ENCODE peak calls at places on chromosomes 6 and 20, in nine cellular contexts. One of them, this sample, is unnamed.

GRCh38 chr6:53310751-53311585 is 37.8 kb downstream of the ELOVL5 start:
- DNase-seq in activated CD4-positive, alpha-beta T cell treated with anti-CD3 and anti-CD28 coated beads, Interleukin-2, amount 10 ng/mL, durations not matched to agents 7 days and 5 days: no peak
- DNase-seq in DMS153: no peak
- DNase-seq in glomerular endothelial cell: no peak
- DNase-seq in GM23338: no peak
- DNase-seq in IMR-90: no peak
- DNase-seq in right cardiac atrium: no peak
- DNase-seq in stimulated activated CD4-positive, alpha-beta T cell treated with anti-CD3 and anti-CD28 coated beads, Interleukin-4, amount 100 ng/mL, for 48 hours: no peak
- DNase-seq in activated CD4-positive, CD25-positive, alpha-beta regulatory T cell: no peak
- DNase-seq in this sample: no peak

GRCh38 chr20:53448875-53449274 is 144.8 kb downstream of the ZNF217 start:
- DNase-seq in activated CD4-positive, alpha-beta T cell treated with anti-CD3 and anti-CD28 coated beads, Interleukin-2, amount 10 ng/mL, durations not matched to agents 7 days and 5 days: no peak
- DNase-seq in DMS153: no peak
- DNase-seq in glomerular endothelial cell: no peak
- DNase-seq in GM23338: no peak
- DNase-seq in IMR-90: no peak
- DNase-seq in right cardiac atrium: no peak
- DNase-seq in stimulated activated CD4-positive, alpha-beta T cell treated with anti-CD3 and anti-CD28 coated beads, Interleukin-4, amount 100 ng/mL, for 48 hours: no peak
- DNase-seq in activated CD4-positive, CD25-positive, alpha-beta regulatory T cell: no peak
- DNase-seq in this sample: no peak

GRCh38 chr6:110351546-110351945 is 6.6 kb downstream of the METTL24 start:
- DNase-seq in activated CD4-positive, alpha-beta T cell treated with anti-CD3 and anti-CD28 coated beads, Interleukin-2, amount 10 ng/mL, durations not matched to agents 7 days and 5 days: no peak
- DNase-seq in DMS153: no peak
- DNase-seq in glomerular endothelial cell: no peak
- DNase-seq in GM23338: peak
- DNase-seq in IMR-90: no peak
- DNase-seq in right cardiac atrium: no peak
- DNase-seq in stimulated activated CD4-positive, alpha-beta T cell treated with anti-CD3 and anti-CD28 coated beads, Interleukin-4, amount 100 ng/mL, for 48 hours: no peak
- DNase-seq in activated CD4-positive, CD25-positive, alpha-beta regulatory T cell: no peak
- DNase-seq in this sample: no peak

GRCh38 chr6:7283676-7284075 is 29.3 kb downstream of the SSR1 start:
- DNase-seq in activated CD4-positive, alpha-beta T cell treated with anti-CD3 and anti-CD28 coated beads, Interleukin-2, amount 10 ng/mL, durations not matched to agents 7 days and 5 days: no peak
- DNase-seq in DMS153: no peak
- DNase-seq in glomerular endothelial cell: no peak
- DNase-seq in GM23338: no peak
- DNase-seq in IMR-90: no peak
- DNase-seq in right cardiac atrium: no peak
- DNase-seq in stimulated activated CD4-positive, alpha-beta T cell treated with anti-CD3 and anti-CD28 coated beads, Interleukin-4, amount 100 ng/mL, for 48 hours: no peak
- DNase-seq in activated CD4-positive, CD25-positive, alpha-beta regulatory T cell: no peak
- DNase-seq in this sample: no peak

GRCh38 chr6:148192310-148192709 is 150.3 kb upstream of the SASH1 start:
- DNase-seq in activated CD4-positive, alpha-beta T cell treated with anti-CD3 and anti-CD28 coated beads, Interleukin-2, amount 10 ng/mL, durations not matched to agents 7 days and 5 days: no peak
- DNase-seq in DMS153: no peak
- DNase-seq in glomerular endothelial cell: no peak
- DNase-seq in GM23338: no peak
- DNase-seq in IMR-90: peak
- DNase-seq in right cardiac atrium: no peak
- DNase-seq in stimulated activated CD4-positive, alpha-beta T cell treated with anti-CD3 and anti-CD28 coated beads, Interleukin-4, amount 100 ng/mL, for 48 hours: no peak
- DNase-seq in activated CD4-positive, CD25-positive, alpha-beta regulatory T cell: no peak
- DNase-seq in this sample: no peak

GRCh38 chr6:37074053-37074827 is 68.8 kb downstream of the FGD2 start:
- DNase-seq in activated CD4-positive, alpha-beta T cell treated with anti-CD3 and anti-CD28 coated beads, Interleukin-2, amount 10 ng/mL, durations not matched to agents 7 days and 5 days: no peak
- DNase-seq in DMS153: peak
- DNase-seq in glomerular endothelial cell: no peak
- DNase-seq in GM23338: no peak
- DNase-seq in IMR-90: peak
- DNase-seq in right cardiac atrium: no peak
- DNase-seq in stimulated activated CD4-positive, alpha-beta T cell treated with anti-CD3 and anti-CD28 coated beads, Interleukin-4, amount 100 ng/mL, for 48 hours: no peak
- DNase-seq in activated CD4-positive, CD25-positive, alpha-beta regulatory T cell: no peak
- DNase-seq in this sample: no peak

GRCh38 chr20:61650912-61651733 is 399.1 kb downstream of the CDH4 start:
- DNase-seq in activated CD4-positive, alpha-beta T cell treated with anti-CD3 and anti-CD28 coated beads, Interleukin-2, amount 10 ng/mL, durations not matched to agents 7 days and 5 days: no peak
- DNase-seq in DMS153: no peak
- DNase-seq in glomerular endothelial cell: no peak
- DNase-seq in GM23338: no peak
- DNase-seq in IMR-90: no peak
- DNase-seq in right cardiac atrium: no peak
- DNase-seq in stimulated activated CD4-positive, alpha-beta T cell treated with anti-CD3 and anti-CD28 coated beads, Interleukin-4, amount 100 ng/mL, for 48 hours: no peak
- DNase-seq in activated CD4-positive, CD25-positive, alpha-beta regulatory T cell: no peak
- DNase-seq in this sample: no peak

GRCh38 chr6:1611572-1612385 is 2.1 kb downstream of the FOXC1 start:
- DNase-seq in activated CD4-positive, alpha-beta T cell treated with anti-CD3 and anti-CD28 coated beads, Interleukin-2, amount 10 ng/mL, durations not matched to agents 7 days and 5 days: no peak
- DNase-seq in DMS153: no peak
- DNase-seq in glomerular endothelial cell: no peak
- DNase-seq in GM23338: peak
- DNase-seq in IMR-90: peak
- DNase-seq in right cardiac atrium: peak
- DNase-seq in stimulated activated CD4-positive, alpha-beta T cell treated with anti-CD3 and anti-CD28 coated beads, Interleukin-4, amount 100 ng/mL, for 48 hours: no peak
- DNase-seq in activated CD4-positive, CD25-positive, alpha-beta regulatory T cell: no peak
- DNase-seq in this sample: no peak

GRCh38 chr6:44805239-44805849 is 417.8 kb downstream of the CDC5L start:
- DNase-seq in activated CD4-positive, alpha-beta T cell treated with anti-CD3 and anti-CD28 coated beads, Interleukin-2, amount 10 ng/mL, durations not matched to agents 7 days and 5 days: no peak
- DNase-seq in DMS153: no peak
- DNase-seq in glomerular endothelial cell: no peak
- DNase-seq in GM23338: no peak
- DNase-seq in IMR-90: peak
- DNase-seq in right cardiac atrium: no peak
- DNase-seq in stimulated activated CD4-positive, alpha-beta T cell treated with anti-CD3 and anti-CD28 coated beads, Interleukin-4, amount 100 ng/mL, for 48 hours: no peak
- DNase-seq in activated CD4-positive, CD25-positive, alpha-beta regulatory T cell: no peak
- DNase-seq in this sample: no peak

GRCh38 chr20:39795401-39796272 is 833.5 kb downstream of the DHX35 start:
- DNase-seq in activated CD4-positive, alpha-beta T cell treated with anti-CD3 and anti-CD28 coated beads, Interleukin-2, amount 10 ng/mL, durations not matched to agents 7 days and 5 days: no peak
- DNase-seq in DMS153: peak
- DNase-seq in glomerular endothelial cell: no peak
- DNase-seq in GM23338: no peak
- DNase-seq in IMR-90: peak
- DNase-seq in right cardiac atrium: no peak
- DNase-seq in stimulated activated CD4-positive, alpha-beta T cell treated with anti-CD3 and anti-CD28 coated beads, Interleukin-4, amount 100 ng/mL, for 48 hours: no peak
- DNase-seq in activated CD4-positive, CD25-positive, alpha-beta regulatory T cell: no peak
- DNase-seq in this sample: no peak

GRCh38 chr20:56460459-56460858 is 8.0 kb upstream of the RTF2 start:
- DNase-seq in activated CD4-positive, alpha-beta T cell treated with anti-CD3 and anti-CD28 coated beads, Interleukin-2, amount 10 ng/mL, durations not matched to agents 7 days and 5 days: peak
- DNase-seq in DMS153: no peak
- DNase-seq in glomerular endothelial cell: no peak
- DNase-seq in GM23338: no peak
- DNase-seq in IMR-90: no peak
- DNase-seq in right cardiac atrium: no peak
- DNase-seq in stimulated activated CD4-positive, alpha-beta T cell treated with anti-CD3 and anti-CD28 coated beads, Interleukin-4, amount 100 ng/mL, for 48 hours: no peak
- DNase-seq in activated CD4-positive, CD25-positive, alpha-beta regulatory T cell: no peak
- DNase-seq in this sample: no peak

GRCh38 chr6:128738112-128738511 is 144.8 kb upstream of the LAMA2 start:
- DNase-seq in activated CD4-positive, alpha-beta T cell treated with anti-CD3 and anti-CD28 coated beads, Interleukin-2, amount 10 ng/mL, durations not matched to agents 7 days and 5 days: no peak
- DNase-seq in DMS153: no peak
- DNase-seq in glomerular endothelial cell: no peak
- DNase-seq in GM23338: no peak
- DNase-seq in IMR-90: no peak
- DNase-seq in right cardiac atrium: no peak
- DNase-seq in stimulated activated CD4-positive, alpha-beta T cell treated with anti-CD3 and anti-CD28 coated beads, Interleukin-4, amount 100 ng/mL, for 48 hours: no peak
- DNase-seq in activated CD4-positive, CD25-positive, alpha-beta regulatory T cell: no peak
- DNase-seq in this sample: no peak

GRCh38 chr6:89412071-89413005 is at the start of gene RRAGD:
- DNase-seq in activated CD4-positive, alpha-beta T cell treated with anti-CD3 and anti-CD28 coated beads, Interleukin-2, amount 10 ng/mL, durations not matched to agents 7 days and 5 days: peak
- DNase-seq in DMS153: peak
- DNase-seq in glomerular endothelial cell: no peak
- DNase-seq in GM23338: peak
- DNase-seq in IMR-90: no peak
- DNase-seq in right cardiac atrium: peak
- DNase-seq in stimulated activated CD4-positive, alpha-beta T cell treated with anti-CD3 and anti-CD28 coated beads, Interleukin-4, amount 100 ng/mL, for 48 hours: peak
- DNase-seq in activated CD4-positive, CD25-positive, alpha-beta regulatory T cell: peak
- DNase-seq in this sample: peak

GRCh38 chr6:157273756-157274088 is 49.6 kb downstream of the TMEM242 start:
- DNase-seq in activated CD4-positive, alpha-beta T cell treated with anti-CD3 and anti-CD28 coated beads, Interleukin-2, amount 10 ng/mL, durations not matched to agents 7 days and 5 days: peak
- DNase-seq in DMS153: peak
- DNase-seq in glomerular endothelial cell: no peak
- DNase-seq in GM23338: peak
- DNase-seq in IMR-90: peak
- DNase-seq in right cardiac atrium: peak
- DNase-seq in stimulated activated CD4-positive, alpha-beta T cell treated with anti-CD3 and anti-CD28 coated beads, Interleukin-4, amount 100 ng/mL, for 48 hours: peak
- DNase-seq in activated CD4-positive, CD25-positive, alpha-beta regulatory T cell: peak
- DNase-seq in this sample: peak

GRCh38 chr20:50726955-50727791 is 4.2 kb upstream of the PARD6B start:
- DNase-seq in activated CD4-positive, alpha-beta T cell treated with anti-CD3 and anti-CD28 coated beads, Interleukin-2, amount 10 ng/mL, durations not matched to agents 7 days and 5 days: no peak
- DNase-seq in DMS153: no peak
- DNase-seq in glomerular endothelial cell: no peak
- DNase-seq in GM23338: no peak
- DNase-seq in IMR-90: no peak
- DNase-seq in right cardiac atrium: no peak
- DNase-seq in stimulated activated CD4-positive, alpha-beta T cell treated with anti-CD3 and anti-CD28 coated beads, Interleukin-4, amount 100 ng/mL, for 48 hours: no peak
- DNase-seq in activated CD4-positive, CD25-positive, alpha-beta regulatory T cell: no peak
- DNase-seq in this sample: no peak

GRCh38 chr6:116564921-116565872 is 6.1 kb upstream of the RWDD1 start:
- DNase-seq in activated CD4-positive, alpha-beta T cell treated with anti-CD3 and anti-CD28 coated beads, Interleukin-2, amount 10 ng/mL, durations not matched to agents 7 days and 5 days: no peak
- DNase-seq in DMS153: no peak
- DNase-seq in glomerular endothelial cell: no peak
- DNase-seq in GM23338: peak
- DNase-seq in IMR-90: no peak
- DNase-seq in right cardiac atrium: peak
- DNase-seq in stimulated activated CD4-positive, alpha-beta T cell treated with anti-CD3 and anti-CD28 coated beads, Interleukin-4, amount 100 ng/mL, for 48 hours: no peak
- DNase-seq in activated CD4-positive, CD25-positive, alpha-beta regulatory T cell: no peak
- DNase-seq in this sample: no peak

This sample was measured in GM19239.